ENCODE peak calls at places on chromosomes 11 and 22, in six cellular contexts. F is mammary epithelial cell, B is GM13977, S is WERI-Rb-1, Q is fibroblast of pulmonary artery, H is hepatocyte. V is an unnamed sample.

GRCh38 chr11:70931430-70931829 is 320.9 kb downstream of the SHANK2 start:
- DNase-seq in H (no peak), S (no peak), F (no peak), Q (no peak), B (no peak), V (no peak)

GRCh38 chr11:28535677-28536076 is 427.5 kb downstream of the METTL15 start:
- DNase-seq in Q (no peak), F (peak; percentile 75), H (no peak), B (no peak), S (no peak), V (no peak)

GRCh38 chr22:31556627-31557203 is 60.4 kb downstream of the SFI1 start:
- DNase-seq in Q (peak; percentile 66), S (peak; percentile 37), H (peak; percentile 52), B (no peak), F (peak; percentile 11), V (peak; percentile 48)

GRCh38 chr11:84130646-84131427 is 844.7 kb upstream of the CCDC90B start:
- DNase-seq in B (no peak), S (no peak), Q (no peak), H (no peak), F (no peak), V (peak; percentile 3)

GRCh38 chr11:81986556-81987161 is 747.0 kb downstream of the FAM181B start:
- DNase-seq in H (no peak), B (no peak), S (no peak), Q (no peak), F (no peak), V (no peak)

GRCh38 chr11:134712228-134713145 is 300.4 kb upstream of the B3GAT1 start:
- DNase-seq in H (no peak), B (no peak), F (no peak), Q (no peak), S (no peak), V (no peak)

GRCh38 chr11:134331565-134332188 is at the start of gene GLB1L2:
- DNase-seq in H (peak; percentile 90), Q (peak; percentile 38), S (peak; percentile 89), F (peak; percentile 20), B (peak; percentile 95), V (peak; percentile 11)

GRCh38 chr11:111925953-111926352 is 7.2 kb downstream of the C11orf52 start:
- DNase-seq in H (no peak), B (no peak), F (no peak), Q (no peak), S (no peak), V (no peak)

GRCh38 chr11:77107950-77108349 is 5.3 kb downstream of the OMP start:
- DNase-seq in Q (peak; percentile 91), S (no peak), F (peak; percentile 77), B (no peak), H (peak; percentile 69), V (peak; percentile 96)

GRCh38 chr11:90364527-90364926 is 141.7 kb upstream of the CHORDC1 start:
- DNase-seq in S (no peak), Q (no peak), H (no peak), B (no peak), F (peak; percentile 5), V (no peak)

GRCh38 chr11:134384406-134384805 is 27.6 kb downstream of the B3GAT1 start:
- DNase-seq in F (no peak), H (no peak), S (no peak), B (no peak), Q (no peak), V (no peak)

GRCh38 chr11:22728600-22729394 is 62.4 kb downstream of the GAS2 start:
- DNase-seq in Q (no peak), F (no peak), H (no peak), S (no peak), B (no peak), V (no peak)

GRCh38 chr22:39348909-39349505 is 784 bp upstream of the SYNGR1 start:
- DNase-seq in S (no peak), H (peak; percentile 35), F (no peak), Q (no peak), B (peak; percentile 28), V (no peak)

GRCh38 chr11:12864316-12865156 is 144.6 kb upstream of the RASSF10 start:
- DNase-seq in F (peak; percentile 26), H (peak; percentile 79), B (no peak), S (no peak), Q (peak; percentile 91), V (no peak)

GRCh38 chr11:4983851-4984250 is 10.8 kb upstream of the OR51L1 start:
- DNase-seq in F (no peak), S (no peak), H (peak; percentile 30), B (no peak), Q (no peak), V (no peak)

DNA sequence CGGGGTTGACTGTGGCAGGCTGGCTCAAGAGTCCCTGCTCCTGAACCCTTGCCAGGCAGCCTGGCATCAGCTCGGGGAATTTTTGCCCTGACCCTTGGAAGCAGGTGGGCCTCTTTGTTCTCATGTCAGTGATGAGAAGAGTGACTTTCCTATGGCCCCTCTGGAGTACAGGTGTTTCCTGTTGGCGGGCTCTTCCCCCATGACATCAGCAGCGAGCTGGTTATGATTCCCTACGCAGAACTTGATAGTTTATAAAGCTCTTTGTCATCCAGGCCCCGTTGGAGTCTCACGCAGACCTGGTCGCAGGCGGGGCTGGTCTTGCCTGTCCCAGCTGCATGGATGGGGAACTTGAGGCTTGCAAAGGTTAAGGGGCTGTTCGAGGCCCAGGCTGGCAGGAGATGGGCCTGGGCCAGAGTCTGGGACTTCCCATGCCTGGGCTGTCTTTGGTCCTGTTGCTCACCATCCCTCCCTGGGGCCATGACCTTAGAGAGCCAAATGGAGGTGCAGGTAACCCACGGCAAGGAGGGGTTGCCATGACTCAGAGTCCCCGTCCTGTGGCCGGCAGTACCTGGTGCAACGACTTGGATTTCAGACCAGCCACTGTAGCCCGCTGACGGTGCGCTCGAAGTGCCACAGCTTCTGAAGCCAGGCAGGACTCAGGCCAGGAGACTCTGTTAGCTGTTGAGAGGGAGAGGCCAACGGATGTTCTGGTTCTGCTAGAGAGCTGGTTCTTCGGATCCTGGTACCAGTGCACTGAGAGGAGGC is 45.9 kb upstream of the PPP6R3 start:
- DNase-seq in S (no peak), H (no peak), F (no peak), B (no peak), Q (no peak), V (no peak)
- TF ChIP-seq CTCF in S (no peak), H (no peak), F (no peak), B (no peak), Q (no peak), V (no peak)

GRCh38 chr22:20552450-20552894 is 45.1 kb downstream of the MED15 start:
- DNase-seq in S (no peak), Q (peak; percentile 22), B (no peak), F (no peak), H (peak; percentile 51), V (peak; percentile 92)

GRCh38 chr22:20552913-20553401 is 45.5 kb downstream of the MED15 start:
- DNase-seq in S (no peak), B (no peak), F (no peak), H (peak; percentile 55), Q (peak; percentile 47), V (peak; percentile 65)

GRCh38 chr22:20550057-20550817 is 42.8 kb downstream of the MED15 start:
- DNase-seq in S (no peak), Q (no peak), H (no peak), F (no peak), B (no peak), V (peak; percentile 48)

GRCh38 chr22:20550851-20551744 is 43.7 kb downstream of the MED15 start:
- DNase-seq in Q (peak; percentile 78), F (no peak), B (peak; percentile 66), H (peak; percentile 55), S (no peak), V (peak; percentile 89)

DNA sequence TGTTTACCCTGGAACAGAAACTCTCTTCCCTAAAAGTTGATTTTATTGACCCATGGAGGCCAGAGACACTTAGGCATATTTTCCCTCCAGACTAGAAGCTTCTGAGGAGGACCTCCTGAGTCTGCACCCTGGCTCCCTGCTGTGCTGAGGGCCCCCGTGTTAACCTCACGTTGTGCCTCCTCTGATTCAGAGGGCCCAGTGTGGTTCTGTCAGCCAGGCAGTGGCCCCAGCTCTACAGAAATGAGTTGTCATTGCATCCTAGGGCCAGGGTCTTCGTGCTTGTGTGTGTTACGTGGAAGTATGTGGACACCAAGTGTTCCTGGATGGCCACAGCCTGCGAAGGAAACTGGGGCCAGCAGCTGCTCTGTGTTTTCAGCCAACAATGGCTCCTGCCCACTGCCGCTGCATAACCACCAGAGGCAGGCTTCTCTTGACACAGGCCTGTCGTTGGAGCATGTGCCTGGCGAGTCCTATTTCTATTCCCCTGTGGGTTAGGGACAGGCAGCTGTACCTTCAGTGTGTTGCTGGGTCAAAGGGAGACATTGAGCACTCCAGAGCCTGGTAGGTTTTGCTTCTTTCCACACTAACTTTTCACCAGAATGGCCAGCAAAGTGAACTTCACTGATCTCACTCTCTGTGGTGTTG is 44.5 kb downstream of the MED15 start:
- DNase-seq in B (no peak), H (no peak), S (no peak), Q (peak; percentile 25), F (no peak), V (no peak)
- TF ChIP-seq CTCF in B (no peak), H (peak; percentile 19), S (peak; percentile 35), Q (peak; percentile 41), F (no peak), V (peak; percentile 32)

DNA sequence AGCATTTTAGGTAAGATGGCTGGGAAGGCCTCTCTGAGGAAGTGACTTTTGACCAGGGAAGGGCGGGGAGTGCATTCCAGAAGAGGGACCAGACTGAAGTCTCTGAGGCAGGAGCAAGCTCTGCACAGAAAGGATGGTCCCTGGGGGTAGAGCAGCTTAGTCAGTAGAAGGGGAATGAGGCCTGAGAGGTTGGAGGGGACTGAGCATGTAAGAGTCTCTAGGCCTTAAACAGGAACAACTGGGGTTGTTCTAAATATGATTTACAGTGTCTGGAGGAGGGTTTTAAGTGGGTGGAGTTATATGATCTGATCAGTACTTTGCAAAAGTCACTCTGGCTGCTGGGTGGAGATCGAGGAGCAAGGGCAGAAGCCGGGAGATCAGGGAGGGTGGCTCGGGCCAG is 31.7 kb upstream of the TEF start:
- DNase-seq in F (no peak), H (no peak), S (no peak), Q (no peak), B (no peak), V (peak; percentile 68)
- TF ChIP-seq CTCF in F (no peak), H (no peak), S (no peak), Q (no peak), B (no peak), V (no peak)

GRCh38 chr11:10798330-10798980 is 10.3 kb downstream of the EIF4G2 start:
- DNase-seq in Q (no peak), H (no peak), F (no peak), B (no peak), S (no peak), V (no peak)

GRCh38 chr11:10803676-10804075 is 5.0 kb downstream of the EIF4G2 start:
- DNase-seq in F (no peak), B (no peak), H (no peak), S (no peak), Q (no peak), V (peak; percentile 62)

GRCh38 chr11:10796191-10796590 is 12.5 kb downstream of the EIF4G2 start:
- DNase-seq in F (no peak), H (no peak), S (no peak), Q (no peak), B (no peak), V (peak; percentile 14)

GRCh38 chr11:10797561-10797960 is 11.2 kb downstream of the EIF4G2 start:
- DNase-seq in Q (no peak), F (no peak), B (no peak), H (no peak), S (no peak), V (peak; percentile 20)

DNA sequence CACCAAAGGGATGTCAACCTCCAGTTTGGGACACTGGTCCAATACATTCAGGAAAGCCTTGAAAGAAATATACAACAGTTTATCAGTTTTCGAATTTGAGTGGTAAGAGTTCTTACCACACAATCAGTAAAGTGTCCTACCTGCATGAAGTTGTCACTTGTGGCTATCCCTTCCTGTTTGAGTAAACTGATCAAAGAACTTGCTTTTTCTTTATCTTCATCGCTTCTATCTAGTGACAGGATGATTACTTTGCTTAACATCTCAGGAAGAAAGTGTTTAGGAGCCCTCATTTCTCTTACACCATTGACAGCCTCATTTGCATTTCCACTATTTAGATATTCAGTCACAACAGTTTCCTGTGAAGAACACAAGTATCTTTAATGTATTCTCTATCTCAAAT is 8.4 kb downstream of the EIF4G2 start:
- DNase-seq in B (no peak), F (no peak), S (no peak), H (no peak), Q (no peak), V (no peak)
- TF ChIP-seq CTCF in B (no peak), F (no peak), S (no peak), H (no peak), Q (no peak), V (no peak)

V was measured in fibroblast of mammary gland.